ENCODE peak calls at places on chromosomes 5 and 9, in nine cellular contexts. One of them, this sample, is unnamed.

GRCh38 chr9:124017929-124018730 is 6.6 kb downstream of the LHX2 start:
- DNase-seq in colonic mucosa: no peak
- DNase-seq in EL: no peak
- DNase-seq in IMR-90: no peak
- DNase-seq in breast epithelium: no peak
- DNase-seq in pancreas: no peak
- DNase-seq in mucosa of gallbladder: no peak
- DNase-seq in GM20000: peak
- DNase-seq in T1000: no peak
- DNase-seq in this sample: no peak

GRCh38 chr9:2299156-2299842 is 284.2 kb downstream of the SMARCA2 start:
- DNase-seq in GM20000: no peak
- DNase-seq in IMR-90: no peak
- DNase-seq in EL: no peak
- DNase-seq in pancreas: peak
- DNase-seq in mucosa of gallbladder: peak
- DNase-seq in T1000: no peak
- DNase-seq in colonic mucosa: peak
- DNase-seq in breast epithelium: peak
- DNase-seq in this sample: no peak

GRCh38 chr9:83964973-83965349 is 15.1 kb downstream of the HNRNPK start:
- DNase-seq in GM20000: no peak
- DNase-seq in mucosa of gallbladder: no peak
- DNase-seq in T1000: no peak
- DNase-seq in pancreas: no peak
- DNase-seq in EL: peak
- DNase-seq in breast epithelium: no peak
- DNase-seq in colonic mucosa: no peak
- DNase-seq in IMR-90: peak
- DNase-seq in this sample: no peak

GRCh38 chr9:107486674-107487520 is 2.7 kb downstream of the KLF4 start:
- DNase-seq in GM20000: no peak
- DNase-seq in mucosa of gallbladder: no peak
- DNase-seq in breast epithelium: no peak
- DNase-seq in colonic mucosa: peak
- DNase-seq in IMR-90: no peak
- DNase-seq in pancreas: no peak
- DNase-seq in T1000: no peak
- DNase-seq in EL: no peak
- DNase-seq in this sample: no peak

GRCh38 chr5:33309076-33309475 is 131.7 kb upstream of the TARS1 start:
- DNase-seq in GM20000: no peak
- DNase-seq in mucosa of gallbladder: peak
- DNase-seq in T1000: no peak
- DNase-seq in colonic mucosa: peak
- DNase-seq in breast epithelium: no peak
- DNase-seq in EL: no peak
- DNase-seq in pancreas: no peak
- DNase-seq in IMR-90: no peak
- DNase-seq in this sample: no peak

GRCh38 chr5:8829322-8830029 is 716.4 kb downstream of the SEMA5A start:
- DNase-seq in IMR-90: peak
- DNase-seq in GM20000: no peak
- DNase-seq in colonic mucosa: no peak
- DNase-seq in breast epithelium: no peak
- DNase-seq in mucosa of gallbladder: peak
- DNase-seq in pancreas: no peak
- DNase-seq in T1000: peak
- DNase-seq in EL: peak
- DNase-seq in this sample: peak

GRCh38 chr5:2335727-2336515 is 415.6 kb downstream of the IRX2 start:
- DNase-seq in pancreas: no peak
- DNase-seq in breast epithelium: no peak
- DNase-seq in GM20000: no peak
- DNase-seq in EL: no peak
- DNase-seq in T1000: no peak
- DNase-seq in mucosa of gallbladder: no peak
- DNase-seq in colonic mucosa: no peak
- DNase-seq in IMR-90: no peak
- DNase-seq in this sample: no peak

GRCh38 chr9:113875420-113875916 is 641 bp upstream of the ZNF618 start:
- DNase-seq in pancreas: no peak
- DNase-seq in colonic mucosa: no peak
- DNase-seq in IMR-90: no peak
- DNase-seq in breast epithelium: no peak
- DNase-seq in mucosa of gallbladder: no peak
- DNase-seq in T1000: no peak
- DNase-seq in EL: no peak
- DNase-seq in GM20000: no peak
- DNase-seq in this sample: no peak

GRCh38 chr5:93611900-93612898 is 29.2 kb downstream of the NR2F1 start:
- DNase-seq in EL: peak
- DNase-seq in mucosa of gallbladder: no peak
- DNase-seq in T1000: no peak
- DNase-seq in pancreas: no peak
- DNase-seq in GM20000: no peak
- DNase-seq in breast epithelium: no peak
- DNase-seq in IMR-90: peak
- DNase-seq in colonic mucosa: no peak
- DNase-seq in this sample: no peak

GRCh38 chr5:143401846-143402463 is 1.5 kb downstream of the NR3C1 start:
- DNase-seq in EL: no peak
- DNase-seq in mucosa of gallbladder: no peak
- DNase-seq in T1000: no peak
- DNase-seq in breast epithelium: no peak
- DNase-seq in GM20000: peak
- DNase-seq in pancreas: no peak
- DNase-seq in IMR-90: peak
- DNase-seq in colonic mucosa: no peak
- DNase-seq in this sample: no peak

GRCh38 chr5:14414007-14414406 is 167.6 kb upstream of the OTULINL start:
- DNase-seq in EL: no peak
- DNase-seq in mucosa of gallbladder: no peak
- DNase-seq in colonic mucosa: no peak
- DNase-seq in GM20000: no peak
- DNase-seq in pancreas: no peak
- DNase-seq in IMR-90: no peak
- DNase-seq in T1000: no peak
- DNase-seq in breast epithelium: no peak
- DNase-seq in this sample: no peak